ENCODE peak calls at places on chromosome 1, in five cellular contexts. G is IMR-90, H is neuronal stem cell, N is trophoblast cell, P is H1. V is an unnamed sample.

GRCh38 chr1:86231076-86231475 is 74.5 kb upstream of the COL24A1 start:
- DNase-seq in G (no peak), H (no peak), N (no peak), P (no peak), V (no peak)

GRCh38 chr1:205494119-205494518 is 10.3 kb upstream of the CDK18 start:
- DNase-seq in G (no peak), H (no peak), N (no peak), P (no peak), V (no peak)

GRCh38 chr1:76998582-76999189 is 131.4 kb downstream of the ST6GALNAC5 start:
- DNase-seq in G (peak), H (no peak), N (peak), P (no peak), V (no peak)

GRCh38 chr1:35656863-35657232 is 15.5 kb upstream of the PSMB2 start:
- DNase-seq in G (peak), H (no peak), N (no peak), P (no peak), V (no peak)

GRCh38 chr1:184513421-184513820 is 126.6 kb downstream of the C1orf21 start:
- DNase-seq in G (peak), H (no peak), N (peak), P (no peak), V (peak)

GRCh38 chr1:204390731-204391466 is 20.7 kb downstream of the PPP1R15B start:
- DNase-seq in G (peak), H (no peak), N (no peak), P (peak), V (no peak)

GRCh38 chr1:78369546-78369945 is 121.2 kb upstream of the PTGFR start:
- DNase-seq in G (peak), H (no peak), N (no peak), P (no peak), V (no peak)

GRCh38 chr1:21492171-21492625 is 17.0 kb upstream of the ALPL start:
- DNase-seq in G (no peak), H (no peak), N (no peak), P (no peak), V (no peak)

GRCh38 chr1:56200446-56200845 is 378.9 kb downstream of the PLPP3 start:
- DNase-seq in G (peak), H (no peak), N (peak), P (no peak), V (no peak)

GRCh38 chr1:183870351-183871077 is 65.6 kb downstream of the RGL1 start:
- DNase-seq in G (peak), H (no peak), N (no peak), P (no peak), V (no peak)

GRCh38 chr1:194047921-194048320 is 861.5 kb upstream of the B3GALT2 start:
- DNase-seq in G (no peak), H (no peak), N (no peak), P (no peak), V (no peak)

GRCh38 chr1:203627819-203628184 is 1.2 kb downstream of the ATP2B4 start:
- DNase-seq in G (no peak), H (no peak), N (no peak), P (no peak), V (no peak)

DNA sequence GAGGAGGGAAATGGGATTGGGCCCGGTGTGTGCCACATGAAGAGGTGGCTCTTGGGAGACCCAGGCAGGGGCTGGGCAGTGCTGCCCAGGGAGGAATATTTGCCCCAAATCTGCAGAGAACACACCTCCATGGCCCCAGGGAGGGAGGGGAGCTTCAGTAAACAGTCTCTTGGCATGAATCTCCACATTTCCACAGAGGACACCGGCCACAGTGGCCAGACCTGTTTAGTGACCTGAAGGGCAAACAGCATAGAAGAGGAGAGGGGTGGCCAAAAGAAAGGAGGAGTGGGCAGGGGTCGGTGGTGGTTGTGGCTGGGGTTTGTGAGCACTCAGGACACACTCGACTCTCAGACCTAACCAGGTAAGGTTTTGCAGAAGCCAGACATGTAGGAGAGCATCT is 54.0 kb upstream of the IFFO2 start:
- DNase-seq in G (no peak), H (no peak), N (peak), P (no peak), V (no peak)
- H3K4me3 ChIP-seq in G (no peak), H (no peak), N (no peak), P (no peak), V (no peak)

GRCh38 chr1:155272466-155273133 is 704 bp downstream of the CLK2 start:
- DNase-seq in G (peak), H (no peak), N (peak), P (no peak), V (no peak)
- H3K4ac ChIP-seq in G (peak), H (no peak), N (peak), P (peak), V (peak)

GRCh38 chr1:202213361-202214088 is 19.9 kb downstream of the LGR6 start:
- DNase-seq in G (no peak), H (no peak), N (no peak), P (peak), V (peak)
- H3K4me3 ChIP-seq in G (no peak), H (peak), N (peak), P (peak), V (peak)

GRCh38 chr1:10795305-10796021 is 983 bp downstream of the CASZ1 start:
- DNase-seq in G (no peak), H (no peak), N (no peak), P (peak), V (no peak)
- H3K4ac ChIP-seq in G (no peak), H (peak), N (no peak), P (no peak), V (no peak)

GRCh38 chr1:231601775-231602674 is 24.6 kb upstream of the DISC1 start:
- DNase-seq in G (peak), H (no peak), N (no peak), P (no peak), V (no peak)
- H3K4me3 ChIP-seq in G (no peak), H (no peak), N (no peak), P (no peak), V (no peak)

DNA sequence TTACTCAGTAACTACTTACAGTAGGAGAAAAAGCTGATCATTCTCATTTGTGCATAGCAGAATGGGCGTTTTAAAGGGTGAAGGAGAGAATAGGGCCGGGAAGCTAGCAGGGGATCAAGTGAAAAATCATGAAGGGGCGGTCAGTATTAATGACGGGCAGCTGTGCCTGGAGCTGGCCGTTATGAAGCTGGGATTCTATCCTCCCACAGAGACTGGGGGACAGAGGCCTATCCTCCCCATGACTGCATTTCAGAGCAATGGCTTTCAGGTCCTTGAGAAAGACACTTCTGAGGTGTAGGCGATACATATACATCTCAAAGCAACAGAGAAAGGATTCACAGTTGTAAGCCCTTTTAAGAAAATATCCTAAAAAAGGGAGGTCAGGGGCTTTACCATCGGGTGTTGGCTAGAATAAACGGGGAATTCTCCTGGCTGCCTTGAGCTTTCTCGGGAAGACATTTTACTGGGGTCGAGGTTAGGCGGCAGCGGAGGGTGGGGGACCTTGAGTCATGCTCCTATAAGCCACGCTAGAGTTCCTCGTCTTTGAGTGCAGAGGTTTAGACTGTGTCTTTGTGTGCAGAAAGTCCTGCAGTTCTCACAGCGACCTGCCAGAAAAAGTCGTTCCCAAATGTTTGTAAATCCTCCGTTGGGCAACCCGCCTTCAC is 564 bp upstream of the MTARC2 start:
- DNase-seq in G (no peak), H (no peak), N (no peak), P (no peak), V (no peak)
- H3K4ac ChIP-seq in G (no peak), H (no peak), N (no peak), P (no peak), V (no peak)

GRCh38 chr1:63633281-63633680 is 40.1 kb downstream of the PGM1 start:
- DNase-seq in G (no peak), H (no peak), N (no peak), P (no peak), V (no peak)

GRCh38 chr1:63628607-63629006 is 35.4 kb downstream of the PGM1 start:
- DNase-seq in G (no peak), H (no peak), N (peak), P (no peak), V (no peak)

GRCh38 chr1:63632110-63632509 is 38.9 kb downstream of the PGM1 start:
- DNase-seq in G (no peak), H (no peak), N (no peak), P (no peak), V (no peak)

GRCh38 chr1:63630238-63630637 is 37.0 kb downstream of the PGM1 start:
- DNase-seq in G (no peak), H (no peak), N (no peak), P (no peak), V (no peak)

GRCh38 chr1:63630666-63631065 is 37.5 kb downstream of the PGM1 start:
- DNase-seq in G (no peak), H (no peak), N (no peak), P (no peak), V (no peak)
- H3K4me3 ChIP-seq in G (no peak), H (no peak), N (no peak), P (no peak), V (no peak)

GRCh38 chr1:16349847-16350406 is 2.4 kb downstream of the FBXO42 start:
- DNase-seq in G (no peak), H (no peak), N (no peak), P (no peak), V (peak)

GRCh38 chr1:16352842-16353535 is 709 bp upstream of the FBXO42 start:
- DNase-seq in G (no peak), H (no peak), N (no peak), P (no peak), V (no peak)

GRCh38 chr1:16351994-16352841 is at the start of gene FBXO42:
- DNase-seq in G (peak), H (peak), N (peak), P (peak), V (peak)

GRCh38 chr1:16348414-16349182 is 3.7 kb downstream of the FBXO42 start:
- DNase-seq in G (peak), H (no peak), N (peak), P (no peak), V (peak)

GRCh38 chr1:16351449-16351993 is 759 bp downstream of the FBXO42 start:
- DNase-seq in G (peak), H (no peak), N (no peak), P (no peak), V (no peak)
- H3K4ac ChIP-seq in G (peak), H (no peak), N (peak), P (peak), V (no peak)